ENCODE peak calls at places on chromosomes 5 and 9, in seven cellular contexts. One of them, this sample, is unnamed.

GRCh38 chr5:43192558-43193170 is 639 bp downstream of the NIM1K start:
- DNase-seq in IMR-90: peak
- DNase-seq in BE2C: peak
- DNase-seq in astrocyte of the spinal cord: peak
- DNase-seq in endodermal cell: peak
- DNase-seq in nephron progenitor cell: peak
- DNase-seq in choroid plexus epithelial cell: peak
- DNase-seq in this sample: peak

GRCh38 chr5:54387659-54388232 is 67.8 kb upstream of the HSPB3 start:
- DNase-seq in IMR-90: peak
- DNase-seq in BE2C: no peak
- DNase-seq in astrocyte of the spinal cord: peak
- DNase-seq in endodermal cell: no peak
- DNase-seq in nephron progenitor cell: no peak
- DNase-seq in choroid plexus epithelial cell: peak
- DNase-seq in this sample: no peak

GRCh38 chr9:32644698-32645097 is 9.2 kb upstream of the TAF1L start:
- DNase-seq in IMR-90: peak
- DNase-seq in BE2C: no peak
- DNase-seq in astrocyte of the spinal cord: peak
- DNase-seq in endodermal cell: no peak
- DNase-seq in nephron progenitor cell: no peak
- DNase-seq in choroid plexus epithelial cell: peak
- DNase-seq in this sample: no peak

GRCh38 chr9:121942313-121942712 is 150.8 kb downstream of the TTLL11 start:
- DNase-seq in IMR-90: no peak
- DNase-seq in BE2C: no peak
- DNase-seq in astrocyte of the spinal cord: no peak
- DNase-seq in endodermal cell: no peak
- DNase-seq in nephron progenitor cell: no peak
- DNase-seq in choroid plexus epithelial cell: no peak
- DNase-seq in this sample: no peak

GRCh38 chr5:33994845-33995244 is 10.4 kb upstream of the SLC45A2 start:
- DNase-seq in IMR-90: peak
- DNase-seq in BE2C: no peak
- DNase-seq in astrocyte of the spinal cord: peak
- DNase-seq in endodermal cell: no peak
- DNase-seq in nephron progenitor cell: no peak
- DNase-seq in choroid plexus epithelial cell: peak
- DNase-seq in this sample: no peak

GRCh38 chr5:106522296-106522695 is 1148.4 kb downstream of the EFNA5 start:
- DNase-seq in IMR-90: no peak
- DNase-seq in BE2C: no peak
- DNase-seq in astrocyte of the spinal cord: peak
- DNase-seq in endodermal cell: no peak
- DNase-seq in nephron progenitor cell: no peak
- DNase-seq in choroid plexus epithelial cell: peak
- DNase-seq in this sample: no peak

GRCh38 chr5:32942225-32942989 is 231.3 kb downstream of the NPR3 start:
- DNase-seq in IMR-90: peak
- DNase-seq in BE2C: peak
- DNase-seq in astrocyte of the spinal cord: peak
- DNase-seq in endodermal cell: peak
- DNase-seq in nephron progenitor cell: peak
- DNase-seq in choroid plexus epithelial cell: peak
- DNase-seq in this sample: peak

GRCh38 chr5:172659909-172660628 is 19.0 kb downstream of the NEURL1B start:
- DNase-seq in IMR-90: peak
- DNase-seq in BE2C: peak
- DNase-seq in astrocyte of the spinal cord: peak
- DNase-seq in endodermal cell: peak
- DNase-seq in nephron progenitor cell: peak
- DNase-seq in choroid plexus epithelial cell: peak
- DNase-seq in this sample: peak

GRCh38 chr5:2591777-2592453 is 159.6 kb downstream of the IRX2 start:
- DNase-seq in IMR-90: no peak
- DNase-seq in BE2C: no peak
- DNase-seq in astrocyte of the spinal cord: no peak
- DNase-seq in endodermal cell: peak
- DNase-seq in nephron progenitor cell: no peak
- DNase-seq in choroid plexus epithelial cell: no peak
- DNase-seq in this sample: no peak

GRCh38 chr5:117454716-117455212 is 880.1 kb upstream of the SEMA6A start:
- DNase-seq in IMR-90: peak
- DNase-seq in BE2C: peak
- DNase-seq in astrocyte of the spinal cord: peak
- DNase-seq in endodermal cell: peak
- DNase-seq in nephron progenitor cell: peak
- DNase-seq in choroid plexus epithelial cell: peak
- DNase-seq in this sample: peak

GRCh38 chr9:123329329-123329955 is 26.6 kb upstream of the CRB2 start:
- DNase-seq in IMR-90: no peak
- DNase-seq in BE2C: no peak
- DNase-seq in astrocyte of the spinal cord: no peak
- DNase-seq in endodermal cell: no peak
- DNase-seq in nephron progenitor cell: no peak
- DNase-seq in choroid plexus epithelial cell: no peak
- DNase-seq in this sample: no peak

GRCh38 chr9:23006127-23006526 is 559.5 kb downstream of the DMRTA1 start:
- DNase-seq in IMR-90: no peak
- DNase-seq in BE2C: no peak
- DNase-seq in astrocyte of the spinal cord: no peak
- DNase-seq in endodermal cell: no peak
- DNase-seq in nephron progenitor cell: no peak
- DNase-seq in choroid plexus epithelial cell: no peak
- DNase-seq in this sample: no peak

GRCh38 chr5:172417983-172418630 is 36.2 kb downstream of the SH3PXD2B start:
- DNase-seq in IMR-90: peak
- DNase-seq in BE2C: peak
- DNase-seq in astrocyte of the spinal cord: peak
- DNase-seq in endodermal cell: no peak
- DNase-seq in nephron progenitor cell: no peak
- DNase-seq in choroid plexus epithelial cell: peak
- DNase-seq in this sample: no peak

GRCh38 chr5:133709074-133709676 is 96.8 kb upstream of the FSTL4 start:
- DNase-seq in IMR-90: no peak
- DNase-seq in BE2C: no peak
- DNase-seq in astrocyte of the spinal cord: peak
- DNase-seq in endodermal cell: peak
- DNase-seq in nephron progenitor cell: no peak
- DNase-seq in choroid plexus epithelial cell: peak
- DNase-seq in this sample: no peak

GRCh38 chr9:17509151-17509550 is 69.7 kb upstream of the SH3GL2 start:
- DNase-seq in IMR-90: no peak
- DNase-seq in BE2C: no peak
- DNase-seq in astrocyte of the spinal cord: no peak
- DNase-seq in endodermal cell: no peak
- DNase-seq in nephron progenitor cell: no peak
- DNase-seq in choroid plexus epithelial cell: no peak
- DNase-seq in this sample: no peak

GRCh38 chr5:168737066-168737465 is 157.9 kb upstream of the PANK3 start:
- DNase-seq in IMR-90: no peak
- DNase-seq in BE2C: no peak
- DNase-seq in astrocyte of the spinal cord: no peak
- DNase-seq in endodermal cell: no peak
- DNase-seq in nephron progenitor cell: no peak
- DNase-seq in choroid plexus epithelial cell: no peak
- DNase-seq in this sample: no peak

GRCh38 chr5:142491260-142491659 is 166.4 kb upstream of the SPRY4 start:
- DNase-seq in IMR-90: no peak
- DNase-seq in BE2C: no peak
- DNase-seq in astrocyte of the spinal cord: no peak
- DNase-seq in endodermal cell: peak
- DNase-seq in nephron progenitor cell: peak
- DNase-seq in choroid plexus epithelial cell: no peak
- DNase-seq in this sample: peak

GRCh38 chr5:78648359-78649219 is at the start of gene LHFPL2:
- DNase-seq in IMR-90: peak
- DNase-seq in BE2C: peak
- DNase-seq in astrocyte of the spinal cord: peak
- DNase-seq in endodermal cell: peak
- DNase-seq in nephron progenitor cell: peak
- DNase-seq in choroid plexus epithelial cell: peak
- DNase-seq in this sample: peak

GRCh38 chr9:136002886-136003285 is 41.7 kb upstream of the UBAC1 start:
- DNase-seq in IMR-90: no peak
- DNase-seq in BE2C: no peak
- DNase-seq in astrocyte of the spinal cord: no peak
- DNase-seq in endodermal cell: no peak
- DNase-seq in nephron progenitor cell: no peak
- DNase-seq in choroid plexus epithelial cell: no peak
- DNase-seq in this sample: no peak

GRCh38 chr5:54656261-54656728 is 138.7 kb downstream of the SNX18 start:
- DNase-seq in IMR-90: no peak
- DNase-seq in BE2C: no peak
- DNase-seq in astrocyte of the spinal cord: no peak
- DNase-seq in endodermal cell: no peak
- DNase-seq in nephron progenitor cell: no peak
- DNase-seq in choroid plexus epithelial cell: peak
- DNase-seq in this sample: no peak

GRCh38 chr9:128983536-128983935 is 36.0 kb downstream of the NUP188 start:
- DNase-seq in IMR-90: no peak
- DNase-seq in BE2C: no peak
- DNase-seq in astrocyte of the spinal cord: no peak
- DNase-seq in endodermal cell: no peak
- DNase-seq in nephron progenitor cell: no peak
- DNase-seq in choroid plexus epithelial cell: no peak
- DNase-seq in this sample: no peak

GRCh38 chr5:126124706-126125345 is 298.4 kb upstream of the GRAMD2B start:
- DNase-seq in IMR-90: peak
- DNase-seq in BE2C: no peak
- DNase-seq in astrocyte of the spinal cord: peak
- DNase-seq in endodermal cell: no peak
- DNase-seq in nephron progenitor cell: no peak
- DNase-seq in choroid plexus epithelial cell: peak
- DNase-seq in this sample: no peak

DNA sequence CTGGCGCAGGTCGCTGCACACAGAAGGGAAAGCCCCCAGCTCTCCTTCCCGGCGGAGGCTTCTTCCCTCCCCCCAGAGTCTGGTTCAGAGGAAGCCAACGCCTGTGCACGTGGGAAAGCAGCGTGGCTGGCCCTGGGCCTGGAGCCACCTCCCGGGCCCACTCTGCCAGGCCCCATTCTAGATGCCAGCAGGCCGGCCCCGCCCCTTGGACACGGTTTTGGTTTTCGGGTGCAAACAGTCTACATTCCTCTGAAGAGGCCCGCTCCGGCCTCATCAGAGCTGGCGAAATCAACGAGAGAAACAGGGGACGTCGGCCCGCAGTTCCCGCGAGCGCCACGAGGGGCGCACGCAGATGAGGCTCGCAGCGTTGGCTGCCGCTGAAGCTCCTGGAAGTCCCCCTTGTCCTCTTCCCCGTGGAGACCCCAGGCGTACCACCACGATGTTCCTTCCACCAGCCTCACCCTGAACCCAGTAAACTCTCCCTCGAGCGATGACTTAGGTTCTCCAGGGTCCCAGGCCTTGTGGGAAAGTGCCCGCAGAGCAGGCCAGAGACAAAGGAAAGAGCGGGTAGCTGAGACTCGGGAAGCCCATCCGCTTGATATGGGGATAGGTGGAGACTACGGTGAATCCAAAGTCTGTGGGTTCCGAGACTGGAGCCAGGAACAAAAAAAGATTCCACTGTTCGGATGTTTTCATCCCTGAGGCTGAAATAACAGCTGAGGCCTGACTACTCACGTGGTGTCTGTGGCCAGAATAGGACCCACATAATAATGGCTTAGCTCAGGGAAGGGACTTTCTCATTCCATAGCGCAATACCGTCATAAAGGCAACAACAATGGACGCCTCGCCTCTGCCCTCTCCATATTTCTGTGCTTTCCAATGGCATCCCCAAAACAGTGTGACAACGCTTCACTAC is 64.2 kb downstream of the KLF4 start:
- DNase-seq in IMR-90: peak
- DNase-seq in BE2C: peak
- DNase-seq in astrocyte of the spinal cord: peak
- DNase-seq in endodermal cell: peak
- DNase-seq in nephron progenitor cell: peak
- DNase-seq in choroid plexus epithelial cell: peak
- DNase-seq in this sample: peak
- TF ChIP-seq CTCF in IMR-90: peak
- TF ChIP-seq CTCF in BE2C: peak
- TF ChIP-seq CTCF in astrocyte of the spinal cord: peak
- TF ChIP-seq CTCF in endodermal cell: peak
- TF ChIP-seq CTCF in nephron progenitor cell: peak
- TF ChIP-seq CTCF in choroid plexus epithelial cell: peak
- TF ChIP-seq CTCF in this sample: peak

DNA sequence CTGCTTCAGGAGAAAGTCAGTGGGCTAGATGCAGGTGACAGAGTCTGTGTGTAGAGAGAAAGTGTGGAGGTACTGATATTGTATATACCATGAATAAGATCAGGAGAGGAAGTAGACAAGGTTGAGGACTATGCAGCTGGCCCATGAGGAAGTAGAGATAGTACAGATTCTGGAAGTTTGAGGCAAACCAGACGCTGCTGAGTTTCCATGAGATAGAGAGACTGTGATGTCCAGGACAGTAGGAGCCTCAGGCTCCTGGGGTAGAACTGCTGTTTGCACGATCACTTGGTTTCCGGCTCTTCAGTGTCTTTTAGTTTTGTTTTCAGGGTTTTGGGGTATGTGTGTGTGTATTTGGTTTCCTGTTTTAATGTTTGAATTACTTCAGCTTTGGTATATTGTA is 13.6 kb downstream of the OTULINL start:
- DNase-seq in IMR-90: no peak
- DNase-seq in BE2C: peak
- DNase-seq in astrocyte of the spinal cord: no peak
- DNase-seq in endodermal cell: no peak
- DNase-seq in nephron progenitor cell: no peak
- DNase-seq in choroid plexus epithelial cell: no peak
- DNase-seq in this sample: no peak
- TF ChIP-seq CTCF in IMR-90: no peak
- TF ChIP-seq CTCF in BE2C: no peak
- TF ChIP-seq CTCF in astrocyte of the spinal cord: no peak
- TF ChIP-seq CTCF in endodermal cell: no peak
- TF ChIP-seq CTCF in nephron progenitor cell: no peak
- TF ChIP-seq CTCF in choroid plexus epithelial cell: no peak
- TF ChIP-seq CTCF in this sample: no peak

GRCh38 chr5:41721521-41721920 is 148.7 kb downstream of the OXCT1 start:
- DNase-seq in IMR-90: peak
- DNase-seq in BE2C: no peak
- DNase-seq in astrocyte of the spinal cord: no peak
- DNase-seq in endodermal cell: no peak
- DNase-seq in nephron progenitor cell: no peak
- DNase-seq in choroid plexus epithelial cell: no peak
- DNase-seq in this sample: no peak

GRCh38 chr5:41728281-41728680 is 141.9 kb downstream of the OXCT1 start:
- DNase-seq in IMR-90: no peak
- DNase-seq in BE2C: no peak
- DNase-seq in astrocyte of the spinal cord: no peak
- DNase-seq in endodermal cell: no peak
- DNase-seq in nephron progenitor cell: no peak
- DNase-seq in choroid plexus epithelial cell: no peak
- DNase-seq in this sample: no peak

GRCh38 chr5:41722359-41722950 is 147.8 kb downstream of the OXCT1 start:
- DNase-seq in IMR-90: peak
- DNase-seq in BE2C: no peak
- DNase-seq in astrocyte of the spinal cord: peak
- DNase-seq in endodermal cell: peak
- DNase-seq in nephron progenitor cell: no peak
- DNase-seq in choroid plexus epithelial cell: peak
- DNase-seq in this sample: no peak
- TF ChIP-seq CTCF in IMR-90: peak
- TF ChIP-seq CTCF in BE2C: peak
- TF ChIP-seq CTCF in astrocyte of the spinal cord: peak
- TF ChIP-seq CTCF in endodermal cell: no peak
- TF ChIP-seq CTCF in nephron progenitor cell: no peak
- TF ChIP-seq CTCF in choroid plexus epithelial cell: peak
- TF ChIP-seq CTCF in this sample: peak

GRCh38 chr9:114271556-114272510 is 51.1 kb upstream of the ORM1 start:
- DNase-seq in IMR-90: peak
- DNase-seq in BE2C: peak
- DNase-seq in astrocyte of the spinal cord: peak
- DNase-seq in endodermal cell: peak
- DNase-seq in nephron progenitor cell: peak
- DNase-seq in choroid plexus epithelial cell: peak
- DNase-seq in this sample: peak
- TF ChIP-seq CTCF in IMR-90: peak
- TF ChIP-seq CTCF in BE2C: peak
- TF ChIP-seq CTCF in astrocyte of the spinal cord: peak
- TF ChIP-seq CTCF in endodermal cell: peak
- TF ChIP-seq CTCF in nephron progenitor cell: no peak
- TF ChIP-seq CTCF in choroid plexus epithelial cell: peak
- TF ChIP-seq CTCF in this sample: peak